ENCODE peak calls at places on chromosomes 1 and 21, in eight cellular contexts. R, A, L, H, V, T, E and F are unnamed samples.

GRCh38 chr1:243513726-243514491 is 258.1 kb downstream of the SDCCAG8 start:
- DNase-seq in R (no peak), V (peak; percentile 28), E (peak; percentile 48), L (peak; percentile 39), T (no peak), A (no peak), H (no peak), F (no peak)

GRCh38 chr1:170583186-170583585 is 51.2 kb downstream of the GORAB start:
- DNase-seq in H (no peak), L (no peak), A (no peak), T (no peak), V (no peak), R (no peak), E (no peak), F (no peak)

GRCh38 chr1:171807547-171807946 is 26.1 kb downstream of the METTL13 start:
- DNase-seq in R (peak; percentile 56), L (no peak), A (no peak), H (no peak), E (no peak), T (no peak), V (no peak), F (no peak)

GRCh38 chr1:6819641-6820040 is 34.4 kb downstream of the CAMTA1 start:
- DNase-seq in V (peak; percentile 18), R (no peak), H (no peak), E (peak; percentile 24), A (no peak), T (no peak), L (no peak), F (no peak)

GRCh38 chr21:45823100-45823681 is 158.4 kb upstream of the COL6A1 start:
- DNase-seq in R (no peak), E (no peak), H (no peak), V (no peak), A (no peak), T (no peak), L (no peak), F (no peak)

GRCh38 chr1:67942269-67942668 is 108.2 kb downstream of the DIRAS3 start:
- DNase-seq in R (no peak), T (no peak), E (peak; percentile 66), L (no peak), V (no peak), H (no peak), A (no peak), F (no peak)

GRCh38 chr1:9687876-9688582 is 36.5 kb downstream of the PIK3CD start:
- DNase-seq in E (no peak), V (peak; percentile 63), T (no peak), R (no peak), A (peak; percentile 51), L (peak; percentile 16), H (peak; percentile 31), F (no peak)

GRCh38 chr1:227958617-227959324 is 11.0 kb upstream of the WNT9A start:
- DNase-seq in L (no peak), R (no peak), A (no peak), V (no peak), E (no peak), H (no peak), T (no peak), F (no peak)

GRCh38 chr1:30331415-30332065 is 391.8 kb downstream of the MATN1 start:
- DNase-seq in T (no peak), E (no peak), L (no peak), R (no peak), V (no peak), A (no peak), H (no peak), F (no peak)

GRCh38 chr1:16068356-16069270 is 4.8 kb downstream of the FAM131C start:
- DNase-seq in R (no peak), A (no peak), V (peak; percentile 76), E (peak; percentile 18), L (peak; percentile 39), H (no peak), T (no peak), F (no peak)